ENCODE peak calls at places on chromosome 18, in seven cellular contexts. Q is WTC11; F is left ventricle myocardium inferior; R is colonic mucosa; D is CD8-positive, alpha-beta T cell; G is CD4-positive, alpha-beta T cell; M is A549. S is an unnamed sample.

GRCh38 chr18:32613821-32614220 is 143.1 kb upstream of the GAREM1 start:
- DNase-seq in F (no peak), D (no peak), M (no peak), Q (no peak), R (no peak), G (no peak), S (no peak)

GRCh38 chr18:26516964-26517363 is 31.4 kb downstream of the KCTD1 start:
- DNase-seq in G (no peak), R (no peak), F (no peak), M (no peak), Q (no peak), D (no peak), S (no peak)

GRCh38 chr18:58104071-58104470 is 60.0 kb downstream of the NEDD4L start:
- DNase-seq in Q (no peak), R (no peak), F (no peak), M (no peak), D (no peak), G (no peak), S (no peak)

GRCh38 chr18:71966791-71967190 is 577.4 kb downstream of the CBLN2 start:
- DNase-seq in R (no peak), G (no peak), D (no peak), M (no peak), Q (no peak), F (no peak), S (no peak)

GRCh38 chr18:57441395-57441794 is 6.2 kb downstream of the ONECUT2 start:
- DNase-seq in G (no peak), Q (peak; percentile 69), M (no peak), D (no peak), F (no peak), R (no peak), S (no peak)

GRCh38 chr18:3400567-3401296 is 49.2 kb upstream of the TGIF1 start:
- DNase-seq in R (no peak), G (no peak), M (no peak), D (no peak), Q (no peak), F (no peak), S (no peak)

GRCh38 chr18:74950479-74950878 is 258.5 kb downstream of the PTGR3 start:
- DNase-seq in Q (no peak), M (no peak), G (no peak), D (no peak), R (no peak), F (no peak), S (no peak)

GRCh38 chr18:8871484-8871883 is 166.1 kb downstream of the MTCL1 start:
- DNase-seq in F (no peak), M (no peak), R (no peak), Q (no peak), D (no peak), G (no peak), S (no peak)

GRCh38 chr18:58392336-58393000 is 236.4 kb downstream of the ALPK2 start:
- DNase-seq in G (no peak), D (no peak), M (no peak), F (no peak), R (no peak), Q (no peak), S (no peak)

GRCh38 chr18:63979409-63979908 is 9.6 kb downstream of the SERPINB8 start:
- DNase-seq in F (no peak), G (no peak), R (peak; percentile 62), Q (peak; percentile 55), M (peak; percentile 36), D (peak; percentile 43), S (no peak)

GRCh38 chr18:72866901-72867701 is 686 bp downstream of the NETO1 start:
- DNase-seq in F (no peak), M (no peak), R (no peak), D (no peak), G (no peak), Q (peak; percentile 46), S (no peak)

GRCh38 chr18:11839556-11839955 is 11.7 kb upstream of the CHMP1B start:
- DNase-seq in Q (no peak), R (no peak), F (no peak), M (no peak), D (no peak), G (no peak), S (no peak)

GRCh38 chr18:11834772-11835171 is 16.4 kb upstream of the CHMP1B start:
- DNase-seq in F (no peak), G (no peak), D (no peak), M (no peak), Q (no peak), R (no peak), S (no peak)

GRCh38 chr18:11842562-11842961 is 8.7 kb upstream of the CHMP1B start:
- DNase-seq in R (no peak), D (no peak), G (no peak), Q (no peak), M (no peak), F (no peak), S (no peak)

GRCh38 chr18:11845653-11846052 is 5.6 kb upstream of the CHMP1B start:
- DNase-seq in R (no peak), G (no peak), Q (no peak), F (no peak), M (no peak), D (no peak), S (no peak)

GRCh38 chr18:11840493-11840892 is 10.7 kb upstream of the CHMP1B start:
- DNase-seq in Q (no peak), D (no peak), G (no peak), F (no peak), R (no peak), M (no peak), S (no peak)
- TF ChIP-seq CTCF in Q (no peak), D (no peak), G (no peak), F (no peak), R (no peak), M (no peak), S (no peak)

DNA sequence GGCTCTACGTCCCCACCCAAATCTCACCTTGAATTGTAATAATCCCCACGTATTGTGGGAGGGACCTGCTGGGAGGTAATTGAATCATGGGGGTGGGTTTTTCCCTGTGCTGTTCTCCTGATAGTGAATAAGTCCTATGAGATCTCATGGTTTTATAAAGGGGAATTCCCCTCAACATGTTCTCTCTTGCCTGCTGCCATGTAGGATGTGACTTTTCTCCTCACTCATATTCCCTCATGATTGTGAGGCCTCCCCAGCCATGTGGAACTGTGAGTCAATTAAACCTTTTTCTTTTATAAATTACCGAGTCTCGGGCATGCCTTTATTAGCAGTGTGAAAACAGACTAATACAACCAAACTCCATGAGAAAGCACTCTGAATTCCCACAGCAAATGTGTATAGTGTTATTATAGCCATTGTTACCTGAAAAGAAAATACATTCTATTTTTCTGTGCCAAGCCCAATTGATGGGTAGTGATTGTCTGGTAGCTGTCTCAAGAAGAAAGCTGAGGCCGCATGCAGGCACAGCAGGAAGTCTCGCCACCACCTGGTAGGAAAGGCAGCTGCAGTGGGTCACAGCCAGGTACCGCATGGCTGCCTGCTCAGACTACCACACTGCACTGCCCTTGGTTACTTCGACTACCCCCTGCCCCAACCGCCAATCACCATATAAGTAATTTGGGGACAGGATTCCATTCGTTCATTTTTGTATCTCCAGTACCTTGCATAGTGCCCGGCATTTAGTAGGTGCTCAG is 10.3 kb upstream of the ZBTB7C start:
- DNase-seq in M (no peak), D (no peak), F (no peak), G (no peak), R (no peak), Q (peak; percentile 50), S (no peak)
- TF ChIP-seq CTCF in M (no peak), D (no peak), F (no peak), G (no peak), R (no peak), Q (no peak), S (no peak)

GRCh38 chr18:23688528-23688927 is 725 bp upstream of the LAMA3 start:
- DNase-seq in M (no peak), R (no peak), F (no peak), D (no peak), G (no peak), Q (no peak), S (no peak)

GRCh38 chr18:23690505-23691068 is 1.3 kb downstream of the LAMA3 start:
- DNase-seq in R (no peak), M (no peak), F (no peak), D (no peak), G (no peak), Q (peak; percentile 36), S (no peak)

GRCh38 chr18:23689616-23690504 is 607 bp downstream of the LAMA3 start:
- DNase-seq in D (no peak), M (peak; percentile 17), R (peak; percentile 24), F (peak; percentile 18), G (peak; percentile 1), Q (peak; percentile 60), S (no peak)

GRCh38 chr18:23684515-23685197 is 4.6 kb upstream of the LAMA3 start:
- DNase-seq in R (no peak), M (peak; percentile 62), D (no peak), F (no peak), Q (no peak), G (no peak), S (no peak)

DNA sequence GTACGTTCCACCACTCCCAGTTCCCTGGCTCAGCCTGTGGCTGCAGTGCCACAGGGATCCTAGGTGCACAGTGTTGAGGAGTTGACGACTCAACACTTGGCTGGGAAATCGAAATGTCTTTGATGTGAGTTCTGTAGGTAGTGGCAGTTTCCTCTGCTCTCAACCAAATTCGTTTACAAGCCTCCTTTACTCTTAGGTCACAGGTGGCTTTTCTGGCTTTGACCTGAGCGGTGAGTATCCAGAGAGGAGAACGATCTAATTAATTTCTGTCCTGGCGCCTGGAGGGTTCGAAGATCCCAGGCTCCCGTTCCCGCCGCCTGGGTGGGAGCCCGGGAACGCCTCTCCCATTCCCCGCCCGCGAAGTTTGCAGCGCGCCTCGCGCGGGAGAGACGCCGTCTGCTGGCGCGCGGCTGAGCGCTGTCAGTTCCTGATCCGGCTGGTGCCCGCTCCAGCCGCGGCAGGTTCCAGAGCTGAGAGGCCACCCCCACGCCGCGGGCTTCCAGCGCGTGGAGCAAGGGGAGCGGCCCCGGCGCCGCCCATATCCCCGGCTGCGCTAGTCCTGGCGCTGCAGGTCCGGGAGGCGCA is at the start of gene LAMA3:
- DNase-seq in Q (no peak), D (peak; percentile 17), G (peak; percentile 24), R (peak; percentile 66), F (peak; percentile 69), M (peak; percentile 46), S (peak; percentile 18)
- TF ChIP-seq CTCF in Q (no peak), D (no peak), G (no peak), R (no peak), F (peak; percentile 51), M (peak; percentile 31), S (no peak)

DNA sequence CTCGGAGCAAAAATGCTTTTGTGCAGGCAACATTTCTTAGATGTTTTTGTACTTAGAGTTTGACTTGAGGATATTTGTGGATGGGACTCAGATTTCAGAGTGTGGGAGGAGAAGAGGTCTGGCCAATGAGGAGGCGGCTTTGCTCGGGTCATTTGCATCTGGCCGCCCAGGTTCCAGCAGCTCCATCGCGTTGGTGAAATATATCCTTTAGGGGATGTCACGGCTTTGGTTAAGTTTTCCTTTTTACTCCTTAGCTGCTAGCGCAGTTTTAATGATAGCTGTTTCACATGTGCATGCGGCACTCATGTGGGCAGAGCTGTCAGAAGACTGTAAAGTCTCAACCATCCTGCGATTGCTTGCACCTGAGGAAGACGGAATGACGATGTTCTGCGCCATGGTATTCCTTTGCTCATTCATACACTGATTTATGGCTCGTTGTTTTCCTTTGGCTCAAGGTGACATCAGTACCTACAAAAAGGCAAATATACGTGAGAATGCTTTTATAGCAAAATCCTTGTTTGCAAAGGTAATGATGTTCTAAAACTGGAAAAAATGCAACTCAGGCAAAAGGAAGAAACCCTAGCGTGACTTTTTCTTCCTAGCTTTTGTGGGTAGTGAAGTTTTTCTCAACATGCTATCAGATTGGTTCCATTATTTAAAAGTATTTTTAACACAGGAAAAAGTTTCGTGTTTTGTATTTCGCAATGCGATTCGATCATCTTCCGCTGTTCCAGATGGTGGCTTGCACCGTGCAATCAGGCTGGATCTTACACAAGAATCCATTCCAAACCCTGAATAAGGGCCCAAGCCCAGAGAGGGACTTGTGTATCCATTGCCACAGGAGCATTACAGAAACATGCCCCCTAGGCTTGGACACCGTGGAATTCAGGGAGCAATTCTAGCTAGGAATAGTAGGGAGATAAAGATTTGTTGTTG is 70.5 kb upstream of the ZNF516 start:
- DNase-seq in R (peak; percentile 58), M (no peak), D (no peak), G (no peak), Q (peak; percentile 60), F (peak; percentile 67), S (no peak)
- TF ChIP-seq CTCF in R (no peak), M (no peak), D (no peak), G (no peak), Q (no peak), F (no peak), S (no peak)

S was measured in natural killer cell.